ENCODE peak calls at places on chromosomes 2 and 18, in ten cellular contexts. L is A549; G is OCI-LY7; N is aorta; A is GM23338; W is tibial artery; F is mammary epithelial cell; H is effector memory CD4-positive, alpha-beta T cell; Z is dorsolateral prefrontal cortex; I is DND-41. X is an unnamed sample.

GRCh38 chr2:120859814-120860578 is 124.3 kb downstream of the GLI2 start:
- DNase-seq in A (no peak), F (no peak), H (no peak), N (peak; percentile 45), I (no peak), W (peak; percentile 44), G (no peak), Z (no peak), L (no peak), X (no peak)

GRCh38 chr2:25207078-25207545 is 38.7 kb upstream of the POMC start:
- DNase-seq in H (no peak), Z (no peak), G (no peak), A (no peak), I (peak; percentile 43), N (peak; percentile 34), F (no peak), L (no peak), W (no peak), X (no peak)

GRCh38 chr2:16186661-16187516 is 246.5 kb downstream of the MYCN start:
- DNase-seq in L (no peak), W (no peak), Z (no peak), A (no peak), F (no peak), I (no peak), H (no peak), G (no peak), N (no peak), X (no peak)

GRCh38 chr2:19949071-19949470 is 40.8 kb downstream of the WDR35 start:
- DNase-seq in H (no peak), L (no peak), I (no peak), Z (no peak), G (no peak), A (no peak), N (no peak), W (no peak), F (no peak), X (no peak)

GRCh38 chr2:202965810-202966454 is 48.7 kb upstream of the NBEAL1 start:
- DNase-seq in W (no peak), A (peak; percentile 59), F (peak; percentile 21), L (peak; percentile 84), H (no peak), G (no peak), N (no peak), Z (no peak), I (peak; percentile 55), X (no peak)

GRCh38 chr2:83522891-83523493 is 936.1 kb downstream of the SUCLG1 start:
- DNase-seq in I (no peak), A (no peak), W (no peak), H (no peak), L (no peak), N (no peak), Z (no peak), G (no peak), F (no peak), X (no peak)

GRCh38 chr2:234722176-234722575 is 225.3 kb upstream of the ARL4C start:
- DNase-seq in L (no peak), W (no peak), A (no peak), H (no peak), N (no peak), F (no peak), G (no peak), Z (no peak), I (no peak), X (no peak)

GRCh38 chr2:47652041-47652713 is 130.8 kb upstream of the MSH6 start:
- DNase-seq in F (no peak), I (no peak), G (no peak), Z (no peak), A (no peak), L (no peak), W (no peak), N (no peak), H (no peak), X (no peak)

GRCh38 chr2:117856415-117857210 is 42.1 kb downstream of the DDX18 start:
- DNase-seq in Z (no peak), L (peak; percentile 90), W (no peak), F (peak; percentile 83), H (no peak), N (no peak), G (no peak), I (no peak), A (peak; percentile 4), X (no peak)

GRCh38 chr2:132391381-132391780 is 25.2 kb upstream of the GPR39 start:
- DNase-seq in I (no peak), W (no peak), H (no peak), Z (no peak), N (no peak), G (no peak), L (no peak), A (no peak), F (no peak), X (no peak)

GRCh38 chr2:81136296-81136695 is 831.7 kb upstream of the LRRTM1 start:
- DNase-seq in F (no peak), I (no peak), L (no peak), H (no peak), W (no peak), A (no peak), N (no peak), G (no peak), Z (peak; percentile 46), X (no peak)

GRCh38 chr2:9247786-9248185 is 41.2 kb downstream of the ASAP2 start:
- DNase-seq in G (no peak), W (no peak), Z (no peak), H (no peak), I (no peak), N (no peak), A (no peak), F (no peak), L (no peak), X (no peak)

GRCh38 chr2:170088776-170089175 is 89.2 kb upstream of the MYO3B start:
- DNase-seq in G (no peak), N (no peak), W (no peak), I (no peak), F (no peak), A (no peak), H (no peak), L (no peak), Z (no peak), X (no peak)

GRCh38 chr2:71640459-71640858 is 187.1 kb downstream of the DYSF start:
- DNase-seq in L (no peak), G (no peak), N (no peak), A (no peak), H (no peak), Z (no peak), F (no peak), W (no peak), I (no peak), X (no peak)

GRCh38 chr18:48330016-48330991 is 78.9 kb downstream of the ZBTB7C start:
- DNase-seq in L (peak; percentile 17), H (no peak), N (peak; percentile 73), G (no peak), W (no peak), I (no peak), A (no peak), Z (no peak), F (peak; percentile 95), X (no peak)

GRCh38 chr18:77858331-77858730 is 608.7 kb downstream of the GALR1 start:
- DNase-seq in L (no peak), A (no peak), G (no peak), Z (no peak), N (no peak), I (no peak), W (no peak), H (no peak), F (no peak), X (no peak)

GRCh38 chr2:235692671-235693171 is 198.9 kb downstream of the AGAP1 start:
- DNase-seq in F (no peak), G (no peak), I (no peak), W (peak; percentile 51), H (no peak), L (no peak), Z (peak; percentile 11), N (no peak), A (no peak), X (no peak)

GRCh38 chr18:6593142-6593889 is 136.2 kb upstream of the ARHGAP28 start:
- DNase-seq in L (no peak), H (no peak), Z (no peak), W (no peak), F (no peak), G (no peak), N (no peak), A (no peak), I (no peak), X (no peak)

DNA sequence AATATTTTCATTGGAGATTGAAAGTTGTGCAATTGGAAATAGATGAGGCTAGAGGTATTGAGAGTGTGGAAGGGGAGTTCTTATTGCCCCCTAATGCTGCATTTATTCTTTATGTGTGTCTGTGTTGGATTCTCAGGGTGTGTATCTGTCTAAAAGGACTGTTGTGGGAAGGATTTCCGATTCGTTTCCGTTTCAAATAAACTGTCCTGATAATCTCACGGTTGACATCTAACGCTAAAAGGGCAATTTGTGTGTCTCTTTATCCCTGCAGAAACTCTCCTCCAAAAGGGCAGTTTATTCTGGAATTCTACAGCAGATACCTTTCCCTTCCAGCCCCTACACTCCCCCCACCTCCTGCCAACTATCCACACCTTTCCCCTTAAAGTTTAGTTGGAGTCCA is 923 bp downstream of the SETBP1 start:
- DNase-seq in H (no peak), A (no peak), I (no peak), F (no peak), W (no peak), N (no peak), Z (no peak), G (no peak), L (no peak), X (no peak)
- H3K4me3 ChIP-seq in H (no peak overlapping the region), A (peak overlapping the region; percentile 93), I (no peak overlapping the region), F (peak overlapping the region; percentile 78), W (peak overlapping the region; percentile 72), N (peak overlapping the region; percentile 97), Z (peak overlapping the region; percentile 66), G (peak overlapping the region; percentile 70), L (no peak overlapping the region), X (peak overlapping the region; percentile 21)

GRCh38 chr18:44719519-44720060 is 38.9 kb downstream of the SETBP1 start:
- DNase-seq in N (no peak), H (no peak), A (no peak), W (no peak), Z (no peak), I (no peak), G (no peak), L (no peak), F (no peak), X (no peak)
- H3K27ac ChIP-seq in N (no peak overlapping the region), H (no peak overlapping the region), A (no peak overlapping the region), W (no peak overlapping the region), Z (no peak overlapping the region), I (no peak overlapping the region), G (no peak overlapping the region), L (no peak overlapping the region), F (no peak overlapping the region), X (no peak overlapping the region)

DNA sequence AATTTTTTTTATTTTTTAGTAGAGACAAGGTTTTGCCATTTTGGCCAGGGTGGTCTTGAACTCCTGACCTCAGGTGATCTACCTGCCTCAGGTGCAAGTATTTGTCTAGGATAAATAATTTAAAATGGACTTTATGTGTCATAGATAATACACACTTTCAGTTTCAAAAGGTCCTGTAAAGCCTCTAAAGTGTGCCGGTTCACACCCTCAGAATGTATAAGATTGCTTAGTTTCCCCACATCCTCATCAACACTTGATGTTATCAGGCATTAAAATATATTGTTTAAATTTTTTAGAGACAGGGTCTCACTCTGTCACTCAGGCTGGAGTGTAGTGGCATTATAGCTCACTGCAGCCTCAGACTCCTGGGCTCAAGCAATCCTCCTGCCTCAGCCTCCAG is 170.5 kb downstream of the ANKRD44 start:
- DNase-seq in Z (no peak), G (no peak), A (no peak), F (no peak), H (no peak), N (no peak), L (no peak), W (no peak), I (no peak), X (no peak)
- H3K4me3 ChIP-seq in Z (no peak overlapping the region), G (no peak overlapping the region), A (no peak overlapping the region), F (no peak overlapping the region), H (no peak overlapping the region), N (no peak overlapping the region), L (no peak overlapping the region), W (no peak overlapping the region), I (no peak overlapping the region), X (peak overlapping the region; percentile 4)

GRCh38 chr2:208252766-208253492 is 1.9 kb downstream of the IDH1 start:
- DNase-seq in W (no peak), L (peak; percentile 16), H (no peak), A (no peak), I (no peak), G (no peak), Z (no peak), F (no peak), N (no peak), X (no peak)
- H3K27ac ChIP-seq in W (no peak overlapping the region), L (peak overlapping the region; percentile 86), H (no peak overlapping the region), A (no peak overlapping the region), I (no peak overlapping the region), G (no peak overlapping the region), Z (no peak overlapping the region), F (peak overlapping the region; percentile 25), N (no peak overlapping the region), X (peak overlapping the region; percentile 66)

X was measured in CD4-positive, CD25-positive, alpha-beta regulatory T cell.